ENCODE peak calls at places on chromosomes 2 and 18, in five cellular contexts. W, M, N, Z and G are unnamed samples.

GRCh38 chr2:240815761-240816583 is 4.0 kb downstream of the KIF1A start:
- DNase-seq in Z (no peak), M (no peak), W (no peak), N (no peak), G (peak)

GRCh38 chr18:76838182-76838581 is 15.8 kb downstream of the ZNF236 start:
- DNase-seq in N (no peak), M (no peak), W (no peak), Z (no peak), G (no peak)

GRCh38 chr2:224126001-224126400 is 86.9 kb upstream of the SERPINE2 start:
- DNase-seq in M (no peak), Z (no peak), N (no peak), W (no peak), G (peak)

GRCh38 chr2:10993001-10993481 is 81.3 kb downstream of the KCNF1 start:
- DNase-seq in M (no peak), Z (no peak), W (no peak), N (no peak), G (no peak)

GRCh38 chr18:12361770-12362378 is 15.2 kb downstream of the AFG3L2 start:
- DNase-seq in M (no peak), W (peak), N (peak), Z (no peak), G (no peak)

GRCh38 chr2:171922230-171923022 is at the start of gene HAT1:
- DNase-seq in Z (peak), M (peak), N (peak), W (peak), G (peak)

GRCh38 chr2:168152902-168153301 is 94.5 kb downstream of the STK39 start:
- DNase-seq in M (no peak), W (no peak), N (no peak), Z (no peak), G (no peak)

GRCh38 chr2:118913131-118913804 is 28.7 kb upstream of the MARCO start:
- DNase-seq in W (no peak), Z (no peak), M (no peak), N (no peak), G (no peak)

GRCh38 chr2:59733970-59734369 is 819.5 kb downstream of the BCL11A start:
- DNase-seq in N (peak), Z (no peak), W (no peak), M (no peak), G (no peak)

GRCh38 chr18:64449433-64449832 is 300.5 kb upstream of the LINC00305 start:
- DNase-seq in Z (no peak), M (no peak), N (no peak), W (no peak), G (no peak)

GRCh38 chr2:42859801-42860200 is 67.4 kb upstream of the HAAO start:
- DNase-seq in W (no peak), N (no peak), M (no peak), Z (no peak), G (no peak)

GRCh38 chr18:44181951-44182350 is 498.7 kb upstream of the SETBP1 start:
- DNase-seq in W (no peak), N (no peak), Z (no peak), M (no peak), G (no peak)

GRCh38 chr2:64524604-64525322 is 635 bp downstream of the AFTPH start:
- DNase-seq in Z (peak), N (peak), M (peak), W (peak), G (peak)

GRCh38 chr2:28668106-28668814 is 83.4 kb upstream of the PPP1CB start:
- DNase-seq in N (no peak), M (no peak), W (no peak), Z (no peak), G (no peak)

GRCh38 chr18:61939032-61939674 is 46.3 kb upstream of the RNF152 start:
- DNase-seq in N (no peak), M (no peak), W (no peak), Z (no peak), G (no peak)

GRCh38 chr2:200624660-200625059 is 38.8 kb downstream of the AOX1 start:
- DNase-seq in M (no peak), Z (no peak), W (no peak), N (no peak), G (no peak)

GRCh38 chr2:15313657-15314056 is 247.5 kb downstream of the NBAS start:
- DNase-seq in M (no peak), W (no peak), Z (no peak), N (no peak), G (no peak)

GRCh38 chr2:173972636-173973035 is 7.5 kb upstream of the SP3 start:
- DNase-seq in W (no peak), N (no peak), M (no peak), Z (no peak), G (no peak)

GRCh38 chr2:240514631-240515030 is 43.2 kb downstream of the ANKMY1 start:
- DNase-seq in Z (no peak), W (no peak), N (no peak), M (no peak), G (peak)

GRCh38 chr2:173963323-173963816 is 1.8 kb downstream of the SP3 start:
- DNase-seq in Z (peak), W (no peak), M (peak), N (peak), G (no peak)

GRCh38 chr2:23375448-23375847 is 9.5 kb upstream of the KLHL29 start:
- DNase-seq in W (peak), Z (no peak), M (no peak), N (no peak), G (no peak)

GRCh38 chr2:178479758-178480226 is 465 bp upstream of the PLEKHA3 start:
- DNase-seq in M (no peak), Z (no peak), W (no peak), N (no peak), G (no peak)

GRCh38 chr18:76859474-76860339 is 37.4 kb downstream of the ZNF236 start:
- DNase-seq in Z (no peak), N (no peak), W (no peak), M (no peak), G (no peak)

GRCh38 chr18:54086046-54086802 is 138.2 kb downstream of the MBD2 start:
- DNase-seq in N (no peak), M (no peak), W (no peak), Z (no peak), G (no peak)

GRCh38 chr2:3630631-3631030 is 27.4 kb upstream of the ALLC start:
- DNase-seq in M (no peak), W (no peak), Z (no peak), N (no peak), G (no peak)

GRCh38 chr2:240460781-240461431 is 25.4 kb downstream of the GPC1 start:
- DNase-seq in M (no peak), N (no peak), W (no peak), Z (no peak), G (peak)

GRCh38 chr2:146634256-146635068 is 1210.4 kb upstream of the ACVR2A start:
- DNase-seq in M (no peak), N (no peak), Z (no peak), W (no peak), G (no peak)

GRCh38 chr2:119598576-119598975 is 54.3 kb downstream of the CFAP221 start:
- DNase-seq in Z (no peak), W (peak), M (peak), N (peak), G (no peak)